ENCODE peak calls at places on chromosomes 7 and 10, in seven cellular contexts. One of them, this sample, is unnamed.

GRCh38 chr10:71598673-71599072 is 120.9 kb downstream of the C10orf105 start:
- DNase-seq in stimulated activated CD8-positive, alpha-beta memory T cell treated with anti-CD3 and anti-CD28 coated beads, Interleukin-15, amount 100 ng/mL, for 4 hours: no peak
- DNase-seq in naive B cell: no peak
- DNase-seq in GM23248: peak
- DNase-seq in hepatocyte: peak
- DNase-seq in CD4-positive, alpha-beta T cell: no peak
- DNase-seq in renal cortical epithelial cell: no peak
- DNase-seq in this sample: peak

GRCh38 chr7:48421357-48421756 is 250.1 kb downstream of the ABCA13 start:
- DNase-seq in stimulated activated CD8-positive, alpha-beta memory T cell treated with anti-CD3 and anti-CD28 coated beads, Interleukin-15, amount 100 ng/mL, for 4 hours: no peak
- DNase-seq in naive B cell: no peak
- DNase-seq in GM23248: no peak
- DNase-seq in hepatocyte: no peak
- DNase-seq in CD4-positive, alpha-beta T cell: no peak
- DNase-seq in renal cortical epithelial cell: peak
- DNase-seq in this sample: peak

GRCh38 chr10:33459597-33459996 is 125.1 kb upstream of the NRP1 start:
- DNase-seq in stimulated activated CD8-positive, alpha-beta memory T cell treated with anti-CD3 and anti-CD28 coated beads, Interleukin-15, amount 100 ng/mL, for 4 hours: no peak
- DNase-seq in naive B cell: no peak
- DNase-seq in GM23248: peak
- DNase-seq in hepatocyte: no peak
- DNase-seq in CD4-positive, alpha-beta T cell: no peak
- DNase-seq in renal cortical epithelial cell: peak
- DNase-seq in this sample: peak

GRCh38 chr7:107644704-107645083 is 15.9 kb upstream of the SLC26A4 start:
- DNase-seq in stimulated activated CD8-positive, alpha-beta memory T cell treated with anti-CD3 and anti-CD28 coated beads, Interleukin-15, amount 100 ng/mL, for 4 hours: no peak
- DNase-seq in naive B cell: no peak
- DNase-seq in GM23248: peak
- DNase-seq in hepatocyte: no peak
- DNase-seq in CD4-positive, alpha-beta T cell: no peak
- DNase-seq in renal cortical epithelial cell: no peak
- DNase-seq in this sample: no peak

GRCh38 chr10:43077421-43078171 is 727 bp downstream of the RET start:
- DNase-seq in stimulated activated CD8-positive, alpha-beta memory T cell treated with anti-CD3 and anti-CD28 coated beads, Interleukin-15, amount 100 ng/mL, for 4 hours: no peak
- DNase-seq in naive B cell: no peak
- DNase-seq in GM23248: peak
- DNase-seq in hepatocyte: no peak
- DNase-seq in CD4-positive, alpha-beta T cell: no peak
- DNase-seq in renal cortical epithelial cell: no peak
- DNase-seq in this sample: no peak

GRCh38 chr10:46263831-46264268 is 22.9 kb upstream of the ANTXRL start:
- DNase-seq in stimulated activated CD8-positive, alpha-beta memory T cell treated with anti-CD3 and anti-CD28 coated beads, Interleukin-15, amount 100 ng/mL, for 4 hours: no peak
- DNase-seq in naive B cell: no peak
- DNase-seq in GM23248: no peak
- DNase-seq in hepatocyte: no peak
- DNase-seq in CD4-positive, alpha-beta T cell: no peak
- DNase-seq in renal cortical epithelial cell: no peak
- DNase-seq in this sample: no peak

GRCh38 chr7:73968511-73968910 is 59.5 kb upstream of the ELN start:
- DNase-seq in stimulated activated CD8-positive, alpha-beta memory T cell treated with anti-CD3 and anti-CD28 coated beads, Interleukin-15, amount 100 ng/mL, for 4 hours: no peak
- DNase-seq in naive B cell: no peak
- DNase-seq in GM23248: peak
- DNase-seq in hepatocyte: no peak
- DNase-seq in CD4-positive, alpha-beta T cell: no peak
- DNase-seq in renal cortical epithelial cell: no peak
- DNase-seq in this sample: no peak

GRCh38 chr10:130481076-130481930 is 345.1 kb downstream of the GLRX3 start:
- DNase-seq in stimulated activated CD8-positive, alpha-beta memory T cell treated with anti-CD3 and anti-CD28 coated beads, Interleukin-15, amount 100 ng/mL, for 4 hours: no peak
- DNase-seq in naive B cell: no peak
- DNase-seq in GM23248: no peak
- DNase-seq in hepatocyte: no peak
- DNase-seq in CD4-positive, alpha-beta T cell: peak
- DNase-seq in renal cortical epithelial cell: no peak
- DNase-seq in this sample: no peak

GRCh38 chr10:36888925-36889573 is 236.3 kb upstream of the ANKRD30A start:
- DNase-seq in stimulated activated CD8-positive, alpha-beta memory T cell treated with anti-CD3 and anti-CD28 coated beads, Interleukin-15, amount 100 ng/mL, for 4 hours: no peak
- DNase-seq in naive B cell: peak
- DNase-seq in GM23248: peak
- DNase-seq in hepatocyte: peak
- DNase-seq in CD4-positive, alpha-beta T cell: peak
- DNase-seq in renal cortical epithelial cell: peak
- DNase-seq in this sample: no peak

GRCh38 chr7:44581426-44581906 is 565 bp downstream of the TMED4 start:
- DNase-seq in stimulated activated CD8-positive, alpha-beta memory T cell treated with anti-CD3 and anti-CD28 coated beads, Interleukin-15, amount 100 ng/mL, for 4 hours: peak
- DNase-seq in naive B cell: no peak
- DNase-seq in GM23248: peak
- DNase-seq in hepatocyte: peak
- DNase-seq in CD4-positive, alpha-beta T cell: peak
- DNase-seq in renal cortical epithelial cell: peak
- DNase-seq in this sample: no peak

This sample was measured in HFFc6.